ENCODE peak calls at places on chromosomes 4 and X, in seven cellular contexts. F, G, P, U, O, L and S are unnamed samples.

GRCh38 chr4:3284734-3285557 is 7.9 kb upstream of the RGS12 start:
- DNase-seq in F (no peak), G (no peak), P (no peak), U (no peak), O (no peak), L (no peak), S (peak; percentile 8)

GRCh38 chr4:40995850-40996249 is 218.5 kb downstream of the APBB2 start:
- DNase-seq in F (no peak), G (peak; percentile 86), P (no peak), U (no peak), O (no peak), L (no peak), S (no peak)

GRCh38 chr4:74768857-74769525 is 25.3 kb downstream of the BTC start:
- DNase-seq in F (no peak), G (peak; percentile 89), P (no peak), U (peak; percentile 7), O (no peak), L (no peak), S (no peak)

GRCh38 chr4:16626945-16627344 is 271.5 kb downstream of the LDB2 start:
- DNase-seq in F (no peak), G (peak; percentile 99), P (no peak), U (no peak), O (no peak), L (no peak), S (no peak)

GRCh38 chrX:42577936-42578335 is 200.0 kb downstream of the PPP1R2C start:
- DNase-seq in F (no peak), G (no peak), P (no peak), U (peak; percentile 0), O (no peak), L (no peak), S (no peak)

GRCh38 chrX:68945081-68945602 is 116.3 kb downstream of the EFNB1 start:
- DNase-seq in F (no peak), G (no peak), P (no peak), U (no peak), O (no peak), L (no peak), S (no peak)

GRCh38 chrX:72121381-72121780 is 10.3 kb downstream of the RTL5 start:
- DNase-seq in F (no peak), G (peak; percentile 86), P (peak; percentile 65), U (no peak), O (no peak), L (no peak), S (no peak)

GRCh38 chrX:49100704-49101628 is 21.3 kb upstream of the WDR45 start:
- DNase-seq in F (peak; percentile 78), G (peak; percentile 90), P (peak; percentile 93), U (peak; percentile 92), O (peak; percentile 86), L (peak; percentile 92), S (peak; percentile 69)

GRCh38 chr4:6294705-6295421 is 25.2 kb downstream of the WFS1 start:
- DNase-seq in F (no peak), G (no peak), P (no peak), U (no peak), O (no peak), L (no peak), S (no peak)

GRCh38 chr4:40276541-40276940 is 58.6 kb upstream of the CHRNA9 start:
- DNase-seq in F (no peak), G (no peak), P (no peak), U (no peak), O (no peak), L (no peak), S (no peak)

GRCh38 chrX:131763674-131764073 is 219.8 kb downstream of the OR13H1 start:
- DNase-seq in F (no peak), G (peak; percentile 83), P (no peak), U (no peak), O (no peak), L (no peak), S (no peak)

GRCh38 chr4:86653237-86653865 is 59.2 kb downstream of the PTPN13 start:
- DNase-seq in F (no peak), G (no peak), P (no peak), U (peak; percentile 32), O (peak; percentile 21), L (peak; percentile 10), S (no peak)

GRCh38 chr4:80138556-80139538 is 58.5 kb upstream of the PRDM8 start:
- DNase-seq in F (no peak), G (peak; percentile 82), P (no peak), U (no peak), O (no peak), L (peak; percentile 87), S (no peak)

GRCh38 chrX:140440891-140441290 is 64.0 kb downstream of the SOX3 start:
- DNase-seq in F (no peak), G (no peak), P (no peak), U (no peak), O (peak; percentile 21), L (no peak), S (no peak)

GRCh38 chr4:9952415-9952950 is 68.8 kb downstream of the SLC2A9 start:
- DNase-seq in F (no peak), G (no peak), P (no peak), U (no peak), O (no peak), L (no peak), S (no peak)

GRCh38 chr4:100288811-100289529 is 98.7 kb upstream of the DDIT4L start:
- DNase-seq in F (no peak), G (peak; percentile 68), P (no peak), U (no peak), O (no peak), L (no peak), S (no peak)

GRCh38 chr4:94841864-94842221 is 84.1 kb downstream of the BMPR1B start:
- DNase-seq in F (no peak), G (no peak), P (no peak), U (no peak), O (no peak), L (no peak), S (no peak)

GRCh38 chr4:71974681-71975080 is 57.1 kb upstream of the NPFFR2 start:
- DNase-seq in F (no peak), G (peak; percentile 64), P (no peak), U (no peak), O (no peak), L (no peak), S (no peak)

GRCh38 chr4:81592698-81593097 is 121.0 kb upstream of the RASGEF1B start:
- DNase-seq in F (no peak), G (no peak), P (no peak), U (no peak), O (no peak), L (no peak), S (no peak)

GRCh38 chrX:1205681-1206611 is 6.5 kb downstream of the CRLF2 start:
- DNase-seq in F (no peak), G (peak; percentile 63), P (no peak), U (peak; percentile 3), O (no peak), L (no peak), S (no peak)

GRCh38 chrX:11672213-11672612 is 6.5 kb upstream of the ARHGAP6 start:
- DNase-seq in F (no peak), G (no peak), P (no peak), U (no peak), O (no peak), L (no peak), S (no peak)

GRCh38 chrX:11683057-11683456 is 17.3 kb upstream of the ARHGAP6 start:
- DNase-seq in F (no peak), G (no peak), P (no peak), U (no peak), O (no peak), L (no peak), S (no peak)

GRCh38 chrX:11678174-11678573 is 12.5 kb upstream of the ARHGAP6 start:
- DNase-seq in F (no peak), G (no peak), P (no peak), U (no peak), O (peak; percentile 13), L (no peak), S (no peak)
- TF ChIP-seq CTCF in F (no peak), G (peak; percentile 37), P (no peak), U (peak; percentile 29), O (no peak), L (peak; percentile 36), S (peak; percentile 53)

DNA sequence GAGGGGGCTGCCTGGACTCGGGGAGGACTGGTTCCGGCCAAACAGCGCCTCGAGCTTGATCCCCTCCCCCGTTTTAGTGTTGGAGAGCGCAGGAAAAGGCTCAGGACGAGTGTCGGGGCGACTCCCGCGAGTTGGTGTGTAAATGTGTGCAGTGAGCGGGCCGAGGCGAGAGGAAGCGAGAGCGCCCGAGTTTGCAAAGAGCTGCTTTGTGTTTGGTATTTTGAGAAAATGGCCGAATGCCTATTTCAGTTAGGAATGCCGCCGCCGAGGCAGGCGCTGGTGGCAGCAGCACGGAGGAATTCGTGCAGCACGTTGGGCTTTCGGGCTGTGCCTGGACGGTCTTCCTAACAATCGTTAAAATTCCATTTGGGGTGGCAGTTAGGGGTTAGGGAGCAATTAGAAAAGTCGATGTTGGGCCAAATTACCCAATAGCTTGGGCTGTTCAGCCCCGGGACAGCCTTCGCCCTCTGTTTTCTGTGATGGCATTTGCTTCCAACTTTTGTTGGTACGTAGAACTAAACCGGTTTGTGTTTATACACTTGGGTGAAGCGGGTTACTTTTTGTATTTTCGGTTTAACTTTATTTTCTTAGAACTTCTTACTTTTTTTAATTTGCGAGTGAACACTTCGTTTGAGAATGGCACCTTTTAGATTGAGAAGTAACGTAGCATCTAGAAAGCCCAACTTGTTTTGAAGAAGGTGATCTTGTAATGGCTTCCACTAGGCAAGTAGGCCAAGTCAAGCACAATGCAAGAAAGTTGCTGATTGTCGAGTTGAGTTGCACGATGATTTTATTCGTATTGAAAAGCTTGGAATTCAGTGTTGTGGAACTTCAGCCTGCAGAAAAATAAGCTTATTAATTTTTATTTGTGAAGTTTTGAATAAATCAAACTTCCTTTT is 1.6 kb downstream of the REST start:
- DNase-seq in F (no peak), G (peak; percentile 49), P (peak; percentile 73), U (no peak), O (peak; percentile 40), L (peak; percentile 63), S (no peak)
- TF ChIP-seq CTCF in F (no peak), G (no peak), P (no peak), U (no peak), O (no peak), L (no peak), S (no peak)

GRCh38 chrX:152635941-152636340 is 1.8 kb upstream of the GABRQ start:
- DNase-seq in F (no peak), G (peak; percentile 65), P (no peak), U (peak; percentile 38), O (peak; percentile 52), L (peak; percentile 5), S (no peak)
- TF ChIP-seq CTCF in F (no peak), G (peak; percentile 75), P (peak; percentile 42), U (peak; percentile 44), O (peak; percentile 71), L (peak; percentile 57), S (peak; percentile 62)

GRCh38 chrX:43939187-43939926 is 33.8 kb downstream of the NDP start:
- DNase-seq in F (no peak), G (peak; percentile 24), P (no peak), U (no peak), O (no peak), L (no peak), S (no peak)
- TF ChIP-seq CTCF in F (no peak), G (no peak), P (no peak), U (no peak), O (no peak), L (no peak), S (no peak)